ENCODE peak calls at places on chromosomes 12 and 14, in ten cellular contexts. One of them, this sample, is unnamed.

GRCh38 chr12:122860052-122860853 is 25.0 kb downstream of the HIP1R start:
- DNase-seq in esophagus squamous epithelium: no peak
- DNase-seq in tibial nerve: peak; percentile 72
- DNase-seq in HCT116: peak; percentile 50
- DNase-seq in IMR-90: peak; percentile 75
- DNase-seq in stomach: peak; percentile 87
- DNase-seq in heart left ventricle: peak; percentile 87
- DNase-seq in HepG2: peak; percentile 48
- DNase-seq in spleen: peak; percentile 96
- DNase-seq in A549: peak; percentile 72
- DNase-seq in this sample: peak; percentile 89

GRCh38 chr12:8912910-8913309 is 1.4 kb upstream of the PHC1 start:
- DNase-seq in esophagus squamous epithelium: no peak
- DNase-seq in tibial nerve: no peak
- DNase-seq in HCT116: no peak
- DNase-seq in IMR-90: no peak
- DNase-seq in stomach: peak; percentile 32
- DNase-seq in heart left ventricle: no peak
- DNase-seq in HepG2: no peak
- DNase-seq in spleen: no peak
- DNase-seq in A549: peak; percentile 36
- DNase-seq in this sample: peak; percentile 55

GRCh38 chr12:50647479-50647878 is 116.4 kb upstream of the ATF1 start:
- DNase-seq in esophagus squamous epithelium: no peak
- DNase-seq in tibial nerve: no peak
- DNase-seq in HCT116: peak; percentile 72
- DNase-seq in IMR-90: peak; percentile 37
- DNase-seq in stomach: no peak
- DNase-seq in heart left ventricle: no peak
- DNase-seq in HepG2: peak; percentile 15
- DNase-seq in spleen: no peak
- DNase-seq in A549: no peak
- DNase-seq in this sample: no peak

GRCh38 chr14:98962118-98962517 is 309.9 kb downstream of the BCL11B start:
- DNase-seq in esophagus squamous epithelium: no peak
- DNase-seq in tibial nerve: no peak
- DNase-seq in HCT116: no peak
- DNase-seq in IMR-90: no peak
- DNase-seq in stomach: no peak
- DNase-seq in heart left ventricle: no peak
- DNase-seq in HepG2: no peak
- DNase-seq in spleen: no peak
- DNase-seq in A549: no peak
- DNase-seq in this sample: no peak

GRCh38 chr12:31524791-31525495 is 66.0 kb downstream of the DENND5B start:
- DNase-seq in esophagus squamous epithelium: no peak
- DNase-seq in tibial nerve: no peak
- DNase-seq in HCT116: peak; percentile 13
- DNase-seq in IMR-90: peak; percentile 79
- DNase-seq in stomach: no peak
- DNase-seq in heart left ventricle: no peak
- DNase-seq in HepG2: no peak
- DNase-seq in spleen: no peak
- DNase-seq in A549: no peak
- DNase-seq in this sample: no peak

GRCh38 chr12:97560359-97560758 is 97.8 kb downstream of the RMST start:
- DNase-seq in esophagus squamous epithelium: no peak
- DNase-seq in tibial nerve: no peak
- DNase-seq in HCT116: no peak
- DNase-seq in IMR-90: no peak
- DNase-seq in stomach: no peak
- DNase-seq in heart left ventricle: no peak
- DNase-seq in HepG2: no peak
- DNase-seq in spleen: no peak
- DNase-seq in A549: no peak
- DNase-seq in this sample: no peak

GRCh38 chr14:67892466-67893120 is 73.0 kb downstream of the RAD51B start:
- DNase-seq in esophagus squamous epithelium: no peak
- DNase-seq in tibial nerve: no peak
- DNase-seq in HCT116: no peak
- DNase-seq in IMR-90: no peak
- DNase-seq in stomach: no peak
- DNase-seq in heart left ventricle: no peak
- DNase-seq in HepG2: no peak
- DNase-seq in spleen: no peak
- DNase-seq in A549: no peak
- DNase-seq in this sample: no peak

GRCh38 chr12:53218551-53219114 is 11.6 kb upstream of the ITGB7 start:
- DNase-seq in esophagus squamous epithelium: no peak
- DNase-seq in tibial nerve: no peak
- DNase-seq in HCT116: no peak
- DNase-seq in IMR-90: no peak
- DNase-seq in stomach: no peak
- DNase-seq in heart left ventricle: peak; percentile 48
- DNase-seq in HepG2: no peak
- DNase-seq in spleen: peak; percentile 77
- DNase-seq in A549: no peak
- DNase-seq in this sample: no peak

GRCh38 chr12:108616359-108616758 is 17.3 kb downstream of the SELPLG start:
- DNase-seq in esophagus squamous epithelium: no peak
- DNase-seq in tibial nerve: no peak
- DNase-seq in HCT116: no peak
- DNase-seq in IMR-90: no peak
- DNase-seq in stomach: no peak
- DNase-seq in heart left ventricle: no peak
- DNase-seq in HepG2: no peak
- DNase-seq in spleen: no peak
- DNase-seq in A549: no peak
- DNase-seq in this sample: no peak

GRCh38 chr12:108614041-108614440 is 16.2 kb upstream of the TMEM119 start:
- DNase-seq in esophagus squamous epithelium: no peak
- DNase-seq in tibial nerve: no peak
- DNase-seq in HCT116: no peak
- DNase-seq in IMR-90: no peak
- DNase-seq in stomach: no peak
- DNase-seq in heart left ventricle: no peak
- DNase-seq in HepG2: no peak
- DNase-seq in spleen: no peak
- DNase-seq in A549: no peak
- DNase-seq in this sample: no peak

GRCh38 chr12:108613548-108613947 is 15.7 kb upstream of the TMEM119 start:
- DNase-seq in esophagus squamous epithelium: no peak
- DNase-seq in tibial nerve: no peak
- DNase-seq in HCT116: no peak
- DNase-seq in IMR-90: no peak
- DNase-seq in stomach: no peak
- DNase-seq in heart left ventricle: no peak
- DNase-seq in HepG2: no peak
- DNase-seq in spleen: no peak
- DNase-seq in A549: peak; percentile 47
- DNase-seq in this sample: no peak

GRCh38 chr12:108615918-108616317 is 17.8 kb downstream of the SELPLG start:
- DNase-seq in esophagus squamous epithelium: no peak
- DNase-seq in tibial nerve: no peak
- DNase-seq in HCT116: no peak
- DNase-seq in IMR-90: no peak
- DNase-seq in stomach: no peak
- DNase-seq in heart left ventricle: no peak
- DNase-seq in HepG2: no peak
- DNase-seq in spleen: no peak
- DNase-seq in A549: no peak
- DNase-seq in this sample: no peak

GRCh38 chr12:108614639-108615038 is 16.8 kb upstream of the TMEM119 start:
- DNase-seq in esophagus squamous epithelium: no peak
- DNase-seq in tibial nerve: no peak
- DNase-seq in HCT116: no peak
- DNase-seq in IMR-90: no peak
- DNase-seq in stomach: no peak
- DNase-seq in heart left ventricle: no peak
- DNase-seq in HepG2: no peak
- DNase-seq in spleen: no peak
- DNase-seq in A549: no peak
- DNase-seq in this sample: no peak
- H3K4me1 ChIP-seq in esophagus squamous epithelium: peaks cover 13% of the 10 kb centered on the region
- H3K4me1 ChIP-seq in tibial nerve: no peaks in the 10 kb centered on the region
- H3K4me1 ChIP-seq in HCT116: peaks cover 29% of the 10 kb centered on the region
- H3K4me1 ChIP-seq in IMR-90: peaks cover 11% of the 10 kb centered on the region
- H3K4me1 ChIP-seq in stomach: no peaks in the 10 kb centered on the region
- H3K4me1 ChIP-seq in heart left ventricle: peaks cover 13% of the 10 kb centered on the region
- H3K4me1 ChIP-seq in HepG2: peaks cover 19% of the 10 kb centered on the region
- H3K4me1 ChIP-seq in spleen: peaks cover 45% of the 10 kb centered on the region
- H3K4me1 ChIP-seq in A549: peaks cover 22% of the 10 kb centered on the region
- H3K4me1 ChIP-seq in this sample: peaks cover 14% of the 10 kb centered on the region

DNA sequence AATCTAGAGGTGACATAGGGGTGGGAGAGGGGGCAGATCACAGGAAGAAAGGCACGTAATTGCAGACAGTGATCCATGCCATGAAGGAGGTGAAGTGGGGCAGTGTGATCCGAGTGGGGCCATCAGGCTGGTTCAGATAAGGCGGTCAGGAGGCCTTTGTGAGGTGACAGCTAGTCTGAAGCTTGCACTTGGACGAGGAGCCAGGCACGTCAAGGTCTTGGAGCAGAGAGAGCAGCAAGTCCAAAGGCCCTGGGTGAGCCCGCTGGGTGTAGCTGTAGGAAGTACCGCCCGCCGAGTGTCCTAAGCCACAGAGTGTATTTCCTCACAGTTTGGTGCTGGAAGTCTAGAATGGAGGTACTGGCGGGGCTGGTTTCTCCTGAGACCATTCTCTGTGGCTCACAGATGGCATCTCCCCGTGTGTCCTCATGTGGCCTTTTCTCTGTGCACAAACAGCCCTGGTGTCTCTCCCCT is 23.6 kb downstream of the RHOF start:
- DNase-seq in esophagus squamous epithelium: no peak
- DNase-seq in tibial nerve: no peak
- DNase-seq in HCT116: no peak
- DNase-seq in IMR-90: no peak
- DNase-seq in stomach: no peak
- DNase-seq in heart left ventricle: no peak
- DNase-seq in HepG2: peak; percentile 77
- DNase-seq in spleen: no peak
- DNase-seq in A549: no peak
- DNase-seq in this sample: no peak
- TF ChIP-seq POLR2A in esophagus squamous epithelium: no peak
- TF ChIP-seq POLR2A in tibial nerve: no peak
- TF ChIP-seq POLR2A in HCT116: no peak
- TF ChIP-seq POLR2A in IMR-90: no peak
- TF ChIP-seq POLR2A in stomach: no peak
- TF ChIP-seq POLR2A in heart left ventricle: no peak
- TF ChIP-seq POLR2A in HepG2: peak; percentile 45
- TF ChIP-seq POLR2A in spleen: no peak
- TF ChIP-seq POLR2A in A549: no peak
- TF ChIP-seq POLR2A in this sample: no peak

GRCh38 chr14:22546722-22547071 is 42.3 kb downstream of the DAD1 start:
- DNase-seq in esophagus squamous epithelium: no peak
- DNase-seq in tibial nerve: no peak
- DNase-seq in HCT116: no peak
- DNase-seq in IMR-90: no peak
- DNase-seq in stomach: no peak
- DNase-seq in heart left ventricle: no peak
- DNase-seq in HepG2: no peak
- DNase-seq in spleen: no peak
- DNase-seq in A549: no peak
- DNase-seq in this sample: no peak

GRCh38 chr14:22549304-22549962 is 39.6 kb downstream of the DAD1 start:
- DNase-seq in esophagus squamous epithelium: no peak
- DNase-seq in tibial nerve: no peak
- DNase-seq in HCT116: no peak
- DNase-seq in IMR-90: no peak
- DNase-seq in stomach: no peak
- DNase-seq in heart left ventricle: no peak
- DNase-seq in HepG2: no peak
- DNase-seq in spleen: no peak
- DNase-seq in A549: no peak
- DNase-seq in this sample: no peak

GRCh38 chr14:22547309-22547947 is 41.6 kb downstream of the DAD1 start:
- DNase-seq in esophagus squamous epithelium: no peak
- DNase-seq in tibial nerve: no peak
- DNase-seq in HCT116: no peak
- DNase-seq in IMR-90: no peak
- DNase-seq in stomach: no peak
- DNase-seq in heart left ventricle: peak; percentile 48
- DNase-seq in HepG2: no peak
- DNase-seq in spleen: no peak
- DNase-seq in A549: no peak
- DNase-seq in this sample: no peak

GRCh38 chr14:22549981-22550670 is 38.9 kb downstream of the DAD1 start:
- DNase-seq in esophagus squamous epithelium: no peak
- DNase-seq in tibial nerve: no peak
- DNase-seq in HCT116: no peak
- DNase-seq in IMR-90: peak; percentile 63
- DNase-seq in stomach: no peak
- DNase-seq in heart left ventricle: no peak
- DNase-seq in HepG2: no peak
- DNase-seq in spleen: no peak
- DNase-seq in A549: no peak
- DNase-seq in this sample: no peak

DNA sequence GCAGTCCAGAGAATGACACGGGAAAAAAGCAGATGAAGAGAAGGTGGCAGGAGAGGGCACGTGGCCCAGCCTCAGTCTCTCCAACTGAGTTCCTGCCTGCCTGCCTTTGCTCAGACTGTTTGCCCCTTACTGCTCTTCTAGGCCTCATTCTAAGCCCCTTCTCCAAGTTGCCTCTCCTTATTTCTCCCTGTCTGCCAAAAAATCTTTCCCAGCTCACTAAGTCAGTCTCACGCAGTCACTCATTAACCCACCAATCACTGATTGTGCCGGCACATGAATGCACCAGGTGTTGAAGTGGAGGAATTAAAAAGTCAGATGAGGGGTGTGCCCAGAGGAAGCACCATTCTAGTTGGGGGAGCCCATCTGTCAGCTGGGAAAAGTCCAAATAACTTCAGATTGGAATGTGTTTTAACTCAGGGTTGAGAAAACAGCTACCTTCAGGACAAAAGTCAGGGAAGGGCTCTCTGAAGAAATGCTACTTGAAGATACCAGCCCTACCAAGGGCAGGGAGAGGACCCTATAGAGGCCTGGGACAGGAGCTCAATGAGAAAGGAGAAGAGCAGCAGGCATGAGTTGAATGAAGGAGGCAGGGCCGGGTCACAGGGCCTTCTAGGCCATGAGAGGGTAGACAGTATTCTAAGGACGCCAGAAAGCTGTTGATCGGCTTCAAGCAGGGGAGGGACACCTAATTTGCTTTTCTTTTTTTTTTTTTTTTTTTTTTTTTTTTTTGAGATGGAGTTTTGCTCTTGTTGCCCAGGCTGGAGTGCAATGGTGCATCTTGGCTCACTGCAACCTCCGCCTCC is 40.9 kb downstream of the DAD1 start:
- DNase-seq in esophagus squamous epithelium: no peak
- DNase-seq in tibial nerve: no peak
- DNase-seq in HCT116: no peak
- DNase-seq in IMR-90: no peak
- DNase-seq in stomach: no peak
- DNase-seq in heart left ventricle: no peak
- DNase-seq in HepG2: no peak
- DNase-seq in spleen: no peak
- DNase-seq in A549: no peak
- DNase-seq in this sample: no peak
- H3K4me1 ChIP-seq in esophagus squamous epithelium: peaks cover 22% of the 10 kb centered on the region
- H3K4me1 ChIP-seq in tibial nerve: peaks cover 19% of the 10 kb centered on the region
- H3K4me1 ChIP-seq in HCT116: no peaks in the 10 kb centered on the region
- H3K4me1 ChIP-seq in IMR-90: peaks cover 24% of the 10 kb centered on the region
- H3K4me1 ChIP-seq in stomach: peaks cover 16% of the 10 kb centered on the region
- H3K4me1 ChIP-seq in heart left ventricle: peaks cover 37% of the 10 kb centered on the region
- H3K4me1 ChIP-seq in HepG2: peaks cover 8% of the 10 kb centered on the region
- H3K4me1 ChIP-seq in spleen: peaks cover 89% of the 10 kb centered on the region
- H3K4me1 ChIP-seq in A549: no peaks in the 10 kb centered on the region
- H3K4me1 ChIP-seq in this sample: peaks cover 5% of the 10 kb centered on the region

GRCh38 chr12:24947541-24948451 is 1.1 kb downstream of the BCAT1 start:
- DNase-seq in esophagus squamous epithelium: no peak
- DNase-seq in tibial nerve: no peak
- DNase-seq in HCT116: no peak
- DNase-seq in IMR-90: no peak
- DNase-seq in stomach: no peak
- DNase-seq in heart left ventricle: no peak
- DNase-seq in HepG2: no peak
- DNase-seq in spleen: no peak
- DNase-seq in A549: no peak
- DNase-seq in this sample: no peak
- TF ChIP-seq POLR2A in esophagus squamous epithelium: no peak
- TF ChIP-seq POLR2A in tibial nerve: no peak
- TF ChIP-seq POLR2A in HCT116: no peak
- TF ChIP-seq POLR2A in IMR-90: no peak
- TF ChIP-seq POLR2A in stomach: no peak
- TF ChIP-seq POLR2A in heart left ventricle: no peak
- TF ChIP-seq POLR2A in HepG2: no peak
- TF ChIP-seq POLR2A in spleen: no peak
- TF ChIP-seq POLR2A in A549: no peak
- TF ChIP-seq POLR2A in this sample: no peak